ENCODE peak calls at places on chromosomes 13 and 19, in seven cellular contexts. X, I, U, F, Z, K and T are unnamed samples.

GRCh38 chr19:1168877-1169791 is 4.9 kb downstream of the SBNO2 start:
- DNase-seq in X (no peak), I (peak), U (peak), F (peak), Z (peak), K (no peak), T (peak)

GRCh38 chr19:5369962-5370367 is 29.4 kb upstream of the PTPRS start:
- DNase-seq in X (peak), I (no peak), U (no peak), F (no peak), Z (no peak), K (no peak), T (no peak)

GRCh38 chr13:109145631-109146030 is 516.2 kb downstream of the MYO16 start:
- DNase-seq in X (no peak), I (peak), U (peak), F (peak), Z (peak), K (no peak), T (no peak)

GRCh38 chr19:54325194-54325621 is 12.2 kb upstream of the LILRA5 start:
- DNase-seq in X (peak), I (peak), U (peak), F (peak), Z (no peak), K (no peak), T (peak)

GRCh38 chr13:87089391-87089790 is 581.8 kb upstream of the SLITRK5 start:
- DNase-seq in X (no peak), I (peak), U (peak), F (no peak), Z (no peak), K (no peak), T (no peak)

GRCh38 chr19:45947926-45948325 is 25.7 kb downstream of the NOVA2 start:
- DNase-seq in X (no peak), I (peak), U (peak), F (no peak), Z (no peak), K (no peak), T (no peak)

GRCh38 chr19:1416014-1416841 is 8.8 kb downstream of the DAZAP1 start:
- DNase-seq in X (no peak), I (peak), U (no peak), F (no peak), Z (no peak), K (no peak), T (no peak)

GRCh38 chr19:47445527-47445926 is 26.2 kb downstream of the SLC8A2 start:
- DNase-seq in X (no peak), I (no peak), U (no peak), F (no peak), Z (no peak), K (no peak), T (no peak)